ENCODE peak calls at places on chromosomes 2 and 18, in six cellular contexts. One of them, this sample, is unnamed. For H3K4me1, the result is how much of the 10 kb centered on the place peaks cover.

GRCh38 chr2:41723531-41723930 is 324.3 kb upstream of the PKDCC start:
- DNase-seq in IMR-90: no peak
- DNase-seq in mesenchymal stem cell: no peak
- DNase-seq in mesendoderm: no peak
- DNase-seq in H1: no peak
- DNase-seq in H9: no peak
- DNase-seq in this sample: peak

GRCh38 chr18:435940-436339 is 64.6 kb downstream of the COLEC12 start:
- DNase-seq in IMR-90: peak
- DNase-seq in mesenchymal stem cell: no peak
- DNase-seq in mesendoderm: no peak
- DNase-seq in H1: no peak
- DNase-seq in H9: no peak
- DNase-seq in this sample: no peak

GRCh38 chr2:9235388-9236344 is 29.1 kb downstream of the ASAP2 start:
- DNase-seq in IMR-90: peak
- DNase-seq in mesenchymal stem cell: peak
- DNase-seq in mesendoderm: no peak
- DNase-seq in H1: no peak
- DNase-seq in H9: peak
- DNase-seq in this sample: no peak

GRCh38 chr2:128198666-128199065 is 107.7 kb downstream of the UGGT1 start:
- DNase-seq in IMR-90: no peak
- DNase-seq in mesenchymal stem cell: no peak
- DNase-seq in mesendoderm: no peak
- DNase-seq in H1: no peak
- DNase-seq in H9: no peak
- DNase-seq in this sample: no peak

GRCh38 chr18:44579745-44580144 is 100.9 kb upstream of the SETBP1 start:
- DNase-seq in IMR-90: no peak
- DNase-seq in mesenchymal stem cell: peak
- DNase-seq in mesendoderm: no peak
- DNase-seq in H1: no peak
- DNase-seq in H9: no peak
- DNase-seq in this sample: no peak

GRCh38 chr2:194382221-194382620 is 1274.8 kb upstream of the SLC39A10 start:
- DNase-seq in IMR-90: no peak
- DNase-seq in mesenchymal stem cell: no peak
- DNase-seq in mesendoderm: no peak
- DNase-seq in H1: no peak
- DNase-seq in H9: no peak
- DNase-seq in this sample: no peak

GRCh38 chr2:181458881-181459280 is 1.7 kb downstream of the ITGA4 start:
- DNase-seq in IMR-90: no peak
- DNase-seq in mesenchymal stem cell: no peak
- DNase-seq in mesendoderm: no peak
- DNase-seq in H1: no peak
- DNase-seq in H9: no peak
- DNase-seq in this sample: no peak

GRCh38 chr2:178804791-178805190 is 2.4 kb downstream of the TTN start:
- DNase-seq in IMR-90: peak
- DNase-seq in mesenchymal stem cell: peak
- DNase-seq in mesendoderm: peak
- DNase-seq in H1: no peak
- DNase-seq in H9: no peak
- DNase-seq in this sample: no peak

GRCh38 chr2:238728322-238729260 is 119.3 kb upstream of the TWIST2 start:
- DNase-seq in IMR-90: peak
- DNase-seq in mesenchymal stem cell: peak
- DNase-seq in mesendoderm: peak
- DNase-seq in H1: no peak
- DNase-seq in H9: no peak
- DNase-seq in this sample: no peak

GRCh38 chr2:109370399-109370990 is 241.5 kb downstream of the SH3RF3 start:
- DNase-seq in IMR-90: no peak
- DNase-seq in mesenchymal stem cell: no peak
- DNase-seq in mesendoderm: no peak
- DNase-seq in H1: peak
- DNase-seq in H9: peak
- DNase-seq in this sample: no peak

GRCh38 chr2:109369671-109370191 is 240.7 kb downstream of the SH3RF3 start:
- DNase-seq in IMR-90: no peak
- DNase-seq in mesenchymal stem cell: no peak
- DNase-seq in mesendoderm: no peak
- DNase-seq in H1: peak
- DNase-seq in H9: peak
- DNase-seq in this sample: no peak

GRCh38 chr2:109371481-109372170 is 242.1 kb downstream of the SEPTIN10 start:
- DNase-seq in IMR-90: no peak
- DNase-seq in mesenchymal stem cell: no peak
- DNase-seq in mesendoderm: no peak
- DNase-seq in H1: peak
- DNase-seq in H9: peak
- DNase-seq in this sample: no peak

GRCh38 chr2:109367679-109368078 is 238.7 kb downstream of the SH3RF3 start:
- DNase-seq in IMR-90: no peak
- DNase-seq in mesenchymal stem cell: no peak
- DNase-seq in mesendoderm: no peak
- DNase-seq in H1: no peak
- DNase-seq in H9: no peak
- DNase-seq in this sample: no peak

GRCh38 chr2:109368798-109369197 is 239.8 kb downstream of the SH3RF3 start:
- DNase-seq in IMR-90: no peak
- DNase-seq in mesenchymal stem cell: no peak
- DNase-seq in mesendoderm: no peak
- DNase-seq in H1: no peak
- DNase-seq in H9: peak
- DNase-seq in this sample: no peak
- H2BK15ac ChIP-seq in IMR-90: no peak
- H2BK15ac ChIP-seq in mesenchymal stem cell: no peak
- H2BK15ac ChIP-seq in mesendoderm: no peak
- H2BK15ac ChIP-seq in H1: no peak
- H2BK15ac ChIP-seq in H9: no peak
- H2BK15ac ChIP-seq in this sample: no peak

DNA sequence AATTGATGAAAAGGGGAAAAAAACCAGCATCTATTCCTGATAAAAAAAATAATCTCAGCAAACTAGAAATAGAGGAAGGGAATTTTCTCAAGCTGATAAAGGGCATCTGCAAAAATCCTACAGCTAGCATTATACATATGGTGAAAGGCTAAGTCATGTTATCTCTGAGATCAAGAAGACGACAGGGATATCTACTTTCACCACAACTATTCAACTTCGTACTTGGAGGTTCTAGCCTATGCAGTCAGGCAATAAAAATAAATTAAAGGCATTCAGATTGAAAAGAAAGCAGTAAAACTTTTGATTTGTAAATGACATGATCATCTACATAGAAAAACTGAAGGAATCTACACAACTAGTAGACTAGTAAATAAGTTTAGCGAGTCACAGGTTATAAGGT is 58.2 kb downstream of the CAB39 start:
- DNase-seq in IMR-90: no peak
- DNase-seq in mesenchymal stem cell: peak
- DNase-seq in mesendoderm: no peak
- DNase-seq in H1: no peak
- DNase-seq in H9: no peak
- DNase-seq in this sample: no peak
- H3K4me1 ChIP-seq in IMR-90: under half
- H3K4me1 ChIP-seq in mesenchymal stem cell: under half
- H3K4me1 ChIP-seq in mesendoderm: under half
- H3K4me1 ChIP-seq in H1: under half
- H3K4me1 ChIP-seq in H9: under half
- H3K4me1 ChIP-seq in this sample: under half

GRCh38 chr18:58756596-58757240 is 85.5 kb downstream of the MALT1 start:
- DNase-seq in IMR-90: no peak
- DNase-seq in mesenchymal stem cell: no peak
- DNase-seq in mesendoderm: no peak
- DNase-seq in H1: no peak
- DNase-seq in H9: no peak
- DNase-seq in this sample: no peak
- H2BK15ac ChIP-seq in IMR-90: no peak
- H2BK15ac ChIP-seq in mesenchymal stem cell: no peak
- H2BK15ac ChIP-seq in mesendoderm: no peak
- H2BK15ac ChIP-seq in H1: no peak
- H2BK15ac ChIP-seq in H9: no peak
- H2BK15ac ChIP-seq in this sample: no peak

GRCh38 chr2:23590227-23590869 is 205.4 kb downstream of the KLHL29 start:
- DNase-seq in IMR-90: no peak
- DNase-seq in mesenchymal stem cell: no peak
- DNase-seq in mesendoderm: no peak
- DNase-seq in H1: no peak
- DNase-seq in H9: no peak
- DNase-seq in this sample: no peak
- H3K4me1 ChIP-seq in IMR-90: under half
- H3K4me1 ChIP-seq in mesenchymal stem cell: under half
- H3K4me1 ChIP-seq in mesendoderm: under half
- H3K4me1 ChIP-seq in H1: under half
- H3K4me1 ChIP-seq in H9: under half
- H3K4me1 ChIP-seq in this sample: under half

GRCh38 chr2:119672161-119672862 is 6.7 kb upstream of the TMEM177 start:
- DNase-seq in IMR-90: no peak
- DNase-seq in mesenchymal stem cell: no peak
- DNase-seq in mesendoderm: no peak
- DNase-seq in H1: no peak
- DNase-seq in H9: no peak
- DNase-seq in this sample: no peak
- H2BK15ac ChIP-seq in IMR-90: no peak
- H2BK15ac ChIP-seq in mesenchymal stem cell: no peak
- H2BK15ac ChIP-seq in mesendoderm: no peak
- H2BK15ac ChIP-seq in H1: peak
- H2BK15ac ChIP-seq in H9: no peak
- H2BK15ac ChIP-seq in this sample: no peak

GRCh38 chr2:209808521-209808920 is 36.9 kb downstream of the UNC80 start:
- DNase-seq in IMR-90: no peak
- DNase-seq in mesenchymal stem cell: no peak
- DNase-seq in mesendoderm: no peak
- DNase-seq in H1: no peak
- DNase-seq in H9: no peak
- DNase-seq in this sample: no peak

GRCh38 chr2:209805351-209805750 is 33.7 kb downstream of the UNC80 start:
- DNase-seq in IMR-90: no peak
- DNase-seq in mesenchymal stem cell: no peak
- DNase-seq in mesendoderm: no peak
- DNase-seq in H1: no peak
- DNase-seq in H9: no peak
- DNase-seq in this sample: no peak

DNA sequence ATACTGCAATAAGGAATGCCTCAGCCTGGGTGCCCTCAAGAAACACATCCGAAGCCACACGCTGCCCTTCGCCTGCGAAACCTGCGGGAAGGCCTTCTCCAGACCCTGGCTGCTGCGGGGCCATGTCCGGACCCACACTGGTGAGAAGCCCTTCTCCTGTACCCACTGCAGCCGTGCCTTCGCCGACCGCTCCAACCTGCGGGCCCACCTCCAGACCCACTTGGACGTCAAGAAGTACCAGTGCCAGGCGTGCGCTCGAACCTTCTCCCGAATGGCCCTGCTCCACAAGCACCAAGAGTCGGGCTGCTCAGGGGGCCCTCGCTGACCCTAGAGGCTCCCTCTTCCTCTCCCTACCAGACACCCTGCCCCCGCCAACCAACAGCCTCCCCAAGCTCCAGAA is 37.6 kb downstream of the UNC80 start:
- DNase-seq in IMR-90: no peak
- DNase-seq in mesenchymal stem cell: no peak
- DNase-seq in mesendoderm: no peak
- DNase-seq in H1: no peak
- DNase-seq in H9: no peak
- DNase-seq in this sample: no peak
- H3K4me1 ChIP-seq in IMR-90: under half
- H3K4me1 ChIP-seq in mesenchymal stem cell: under half
- H3K4me1 ChIP-seq in mesendoderm: under half
- H3K4me1 ChIP-seq in H1: under half
- H3K4me1 ChIP-seq in H9: under half
- H3K4me1 ChIP-seq in this sample: under half

GRCh38 chr2:144535300-144535699 is 15.4 kb upstream of the ZEB2 start:
- DNase-seq in IMR-90: no peak
- DNase-seq in mesenchymal stem cell: no peak
- DNase-seq in mesendoderm: no peak
- DNase-seq in H1: no peak
- DNase-seq in H9: no peak
- DNase-seq in this sample: no peak
- H2BK15ac ChIP-seq in IMR-90: no peak
- H2BK15ac ChIP-seq in mesenchymal stem cell: no peak
- H2BK15ac ChIP-seq in mesendoderm: no peak
- H2BK15ac ChIP-seq in H1: no peak
- H2BK15ac ChIP-seq in H9: no peak
- H2BK15ac ChIP-seq in this sample: no peak

GRCh38 chr18:23247363-23247762 is 112.1 kb downstream of the CABLES1 start:
- DNase-seq in IMR-90: no peak
- DNase-seq in mesenchymal stem cell: no peak
- DNase-seq in mesendoderm: no peak
- DNase-seq in H1: no peak
- DNase-seq in H9: no peak
- DNase-seq in this sample: no peak

GRCh38 chr18:23243178-23243577 is 107.9 kb downstream of the CABLES1 start:
- DNase-seq in IMR-90: no peak
- DNase-seq in mesenchymal stem cell: no peak
- DNase-seq in mesendoderm: peak
- DNase-seq in H1: no peak
- DNase-seq in H9: peak
- DNase-seq in this sample: no peak

GRCh38 chr18:23245461-23245860 is 110.2 kb downstream of the CABLES1 start:
- DNase-seq in IMR-90: no peak
- DNase-seq in mesenchymal stem cell: no peak
- DNase-seq in mesendoderm: no peak
- DNase-seq in H1: no peak
- DNase-seq in H9: no peak
- DNase-seq in this sample: no peak

GRCh38 chr18:23247896-23248295 is 112.6 kb downstream of the CABLES1 start:
- DNase-seq in IMR-90: no peak
- DNase-seq in mesenchymal stem cell: no peak
- DNase-seq in mesendoderm: no peak
- DNase-seq in H1: no peak
- DNase-seq in H9: no peak
- DNase-seq in this sample: no peak

DNA sequence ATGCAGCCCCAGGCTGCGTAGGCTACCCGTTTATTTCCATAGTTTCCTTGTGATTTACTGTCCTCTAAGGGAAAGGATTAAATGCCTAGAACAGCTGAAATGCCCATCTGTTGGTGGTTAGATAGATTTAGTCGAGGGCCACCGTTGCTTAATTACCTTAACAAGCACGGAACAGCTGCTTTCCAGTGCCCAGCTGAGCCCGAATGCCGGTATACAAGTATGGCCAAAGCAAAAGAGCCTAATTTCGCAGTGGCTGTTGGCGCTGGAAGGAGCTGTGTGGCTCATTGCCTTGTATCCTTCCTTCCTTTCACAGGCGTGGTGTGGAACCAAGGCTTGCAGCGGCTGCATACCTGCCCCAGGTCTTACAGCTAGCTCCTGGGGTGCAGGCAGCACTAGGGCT is 109.1 kb downstream of the CABLES1 start:
- DNase-seq in IMR-90: no peak
- DNase-seq in mesenchymal stem cell: no peak
- DNase-seq in mesendoderm: no peak
- DNase-seq in H1: no peak
- DNase-seq in H9: no peak
- DNase-seq in this sample: no peak
- H3K4me1 ChIP-seq in IMR-90: under half
- H3K4me1 ChIP-seq in mesenchymal stem cell: under half
- H3K4me1 ChIP-seq in mesendoderm: under half
- H3K4me1 ChIP-seq in H1: under half
- H3K4me1 ChIP-seq in H9: under half
- H3K4me1 ChIP-seq in this sample: under half